ENCODE peak calls at places on chromosome 16, in four cellular contexts. H, R, J and X are unnamed samples.

GRCh38 chr16:80585764-80586163 is 45.0 kb downstream of the DYNLRB2 start:
- DNase-seq in R (no peak), J (no peak), H (peak), X (no peak)

GRCh38 chr16:49660647-49661046 is 195.3 kb downstream of the ZNF423 start:
- DNase-seq in J (no peak), R (no peak), H (no peak), X (no peak)

GRCh38 chr16:72198021-72198420 is 26.1 kb upstream of the PMFBP1 start:
- DNase-seq in J (no peak), H (no peak), R (no peak), X (peak)

GRCh38 chr16:31331141-31331764 is 23.7 kb upstream of the ITGAX start:
- DNase-seq in R (no peak), H (peak), J (no peak), X (no peak)

GRCh38 chr16:23120562-23120961 is 28.7 kb downstream of the USP31 start:
- DNase-seq in H (no peak), J (no peak), R (no peak), X (no peak)

GRCh38 chr16:84919267-84919666 is 92.1 kb downstream of the ZDHHC7 start:
- DNase-seq in J (no peak), R (no peak), H (no peak), X (no peak)

GRCh38 chr16:83768976-83769375 is 38.8 kb upstream of the HSBP1 start:
- DNase-seq in J (no peak), R (no peak), H (no peak), X (no peak)

GRCh38 chr16:50696575-50697420 is 3.4 kb downstream of the NOD2 start:
- DNase-seq in R (peak), H (peak), J (no peak), X (peak)

GRCh38 chr16:56910654-56911539 is 21.0 kb upstream of the HERPUD1 start:
- DNase-seq in J (no peak), H (no peak), R (peak), X (no peak)